ENCODE peak calls at places on chromosome 3, in ten cellular contexts. F, G, T, L, I, Y, U, B, D and C are unnamed samples.

GRCh38 chr3:28328188-28329151 is 20.1 kb upstream of the ZCWPW2 start:
- DNase-seq in F (no peak), G (peak; percentile 38), T (no peak), L (peak; percentile 58), I (peak; percentile 41), Y (no peak), U (no peak), B (no peak), D (no peak), C (no peak)

GRCh38 chr3:64445318-64446300 is 220.3 kb upstream of the PRICKLE2 start:
- DNase-seq in F (no peak), G (no peak), T (no peak), L (no peak), I (no peak), Y (no peak), U (peak; percentile 69), B (no peak), D (no peak), C (peak; percentile 86)

GRCh38 chr3:49711489-49711888 is 8.0 kb downstream of the AMIGO3 start:
- DNase-seq in F (no peak), G (no peak), T (no peak), L (no peak), I (no peak), Y (no peak), U (no peak), B (no peak), D (no peak), C (no peak)

GRCh38 chr3:48125026-48125704 is 63.1 kb downstream of the CDC25A start:
- DNase-seq in F (no peak), G (no peak), T (peak; percentile 38), L (peak; percentile 59), I (peak; percentile 73), Y (no peak), U (peak; percentile 24), B (peak; percentile 85), D (no peak), C (no peak)

GRCh38 chr3:171620825-171621434 is 160.7 kb upstream of the TNIK start:
- DNase-seq in F (no peak), G (peak; percentile 93), T (peak; percentile 25), L (peak; percentile 33), I (peak; percentile 21), Y (no peak), U (no peak), B (no peak), D (no peak), C (no peak)

GRCh38 chr3:107824822-107825371 is 265.9 kb downstream of the CD47 start:
- DNase-seq in F (no peak), G (no peak), T (no peak), L (no peak), I (no peak), Y (no peak), U (no peak), B (no peak), D (no peak), C (no peak)

GRCh38 chr3:104604326-104605010 is 762.2 kb upstream of the ALCAM start:
- DNase-seq in F (no peak), G (peak; percentile 37), T (peak; percentile 1), L (peak; percentile 62), I (peak; percentile 46), Y (no peak), U (no peak), B (no peak), D (no peak), C (no peak)

GRCh38 chr3:30273304-30274072 is 332.9 kb upstream of the TGFBR2 start:
- DNase-seq in F (no peak), G (no peak), T (no peak), L (peak; percentile 38), I (peak; percentile 27), Y (no peak), U (no peak), B (no peak), D (no peak), C (no peak)

GRCh38 chr3:181330821-181331563 is 341.5 kb upstream of the DNAJC19 start:
- DNase-seq in F (no peak), G (no peak), T (no peak), L (no peak), I (no peak), Y (no peak), U (no peak), B (no peak), D (no peak), C (no peak)

GRCh38 chr3:181330257-181330656 is 340.7 kb upstream of the DNAJC19 start:
- DNase-seq in F (no peak), G (no peak), T (no peak), L (no peak), I (no peak), Y (no peak), U (no peak), B (no peak), D (no peak), C (no peak)

GRCh38 chr3:181327349-181327748 is 337.8 kb upstream of the DNAJC19 start:
- DNase-seq in F (no peak), G (no peak), T (no peak), L (no peak), I (no peak), Y (no peak), U (no peak), B (no peak), D (no peak), C (no peak)

GRCh38 chr3:181329024-181329423 is 339.5 kb upstream of the DNAJC19 start:
- DNase-seq in F (no peak), G (peak; percentile 38), T (no peak), L (no peak), I (no peak), Y (no peak), U (no peak), B (no peak), D (no peak), C (no peak)

GRCh38 chr3:181326637-181327223 is 337.2 kb upstream of the DNAJC19 start:
- DNase-seq in F (no peak), G (peak; percentile 55), T (no peak), L (peak; percentile 46), I (peak; percentile 34), Y (no peak), U (no peak), B (no peak), D (no peak), C (no peak)
- TF ChIP-seq CTCF in F (peak; percentile 49), G (peak; percentile 80), T (no peak), L (peak; percentile 66), I (peak; percentile 68), Y (peak; percentile 61), U (peak; percentile 26), B (no peak), D (peak; percentile 65), C (peak; percentile 62)

GRCh38 chr3:183252973-183253363 is at the start of gene B3GNT5:
- DNase-seq in F (no peak), G (no peak), T (no peak), L (peak; percentile 33), I (peak; percentile 52), Y (peak; percentile 56), U (peak; percentile 79), B (peak; percentile 90), D (no peak), C (no peak)

GRCh38 chr3:183253364-183253960 is 409 bp downstream of the B3GNT5 start:
- DNase-seq in F (peak; percentile 2), G (peak; percentile 48), T (no peak), L (peak; percentile 73), I (peak; percentile 67), Y (peak; percentile 66), U (peak; percentile 77), B (peak; percentile 95), D (no peak), C (no peak)

GRCh38 chr3:183254816-183255730 is 2.0 kb downstream of the B3GNT5 start:
- DNase-seq in F (no peak), G (no peak), T (no peak), L (peak; percentile 55), I (peak; percentile 75), Y (no peak), U (no peak), B (no peak), D (no peak), C (no peak)

GRCh38 chr3:183252108-183252782 is 808 bp upstream of the B3GNT5 start:
- DNase-seq in F (no peak), G (no peak), T (no peak), L (no peak), I (peak; percentile 42), Y (no peak), U (no peak), B (no peak), D (no peak), C (no peak)

DNA sequence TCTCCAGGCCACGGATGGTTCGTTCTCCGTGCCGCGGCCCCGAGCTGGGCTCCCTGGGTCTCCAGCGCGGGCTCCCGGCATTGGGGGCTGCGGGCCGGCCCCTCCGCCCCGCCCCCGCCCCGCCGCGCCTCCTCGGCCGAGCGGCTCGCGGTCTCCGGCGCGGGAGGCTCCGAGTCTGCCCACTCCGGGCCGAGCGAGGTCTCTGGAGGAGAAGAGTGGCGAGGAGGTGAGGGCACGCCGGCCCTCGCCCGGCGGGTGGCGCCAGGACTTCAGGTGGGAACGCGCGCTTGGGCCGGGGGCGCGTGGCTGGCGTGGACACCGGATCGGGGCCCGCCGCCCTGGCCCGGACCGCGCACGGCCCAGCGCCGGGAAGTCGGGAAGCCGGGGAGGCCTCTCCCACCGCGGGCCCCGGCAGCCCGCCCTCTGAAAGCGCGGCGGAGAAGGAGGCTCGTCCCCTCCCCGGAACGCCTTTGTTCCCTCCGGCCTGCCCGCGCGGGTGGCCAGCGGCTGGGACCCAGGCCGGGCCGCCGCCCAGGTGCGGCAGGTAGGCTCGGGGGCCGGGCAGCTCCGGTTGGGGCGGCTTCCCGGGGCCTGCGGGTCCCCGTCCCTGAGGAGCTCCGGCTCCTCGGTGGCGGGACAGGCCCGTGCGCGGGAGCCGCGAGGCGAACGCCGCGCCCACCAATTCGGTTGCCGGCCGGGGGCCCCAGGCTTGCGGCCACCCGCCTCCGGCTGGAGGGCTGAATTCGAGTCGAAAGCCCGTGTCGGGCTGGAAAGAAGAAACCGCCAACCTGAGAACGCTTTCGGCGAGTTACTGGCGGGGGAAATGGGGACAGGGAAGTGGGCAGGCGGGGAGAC is 1.1 kb downstream of the B3GNT5 start:
- DNase-seq in F (no peak), G (peak; percentile 49), T (no peak), L (no peak), I (no peak), Y (peak; percentile 58), U (peak; percentile 49), B (peak; percentile 87), D (no peak), C (no peak)
- TF ChIP-seq CTCF in F (no peak), G (no peak), T (no peak), L (no peak), I (no peak), Y (peak; percentile 18), U (no peak), B (no peak), D (no peak), C (peak; percentile 37)

DNA sequence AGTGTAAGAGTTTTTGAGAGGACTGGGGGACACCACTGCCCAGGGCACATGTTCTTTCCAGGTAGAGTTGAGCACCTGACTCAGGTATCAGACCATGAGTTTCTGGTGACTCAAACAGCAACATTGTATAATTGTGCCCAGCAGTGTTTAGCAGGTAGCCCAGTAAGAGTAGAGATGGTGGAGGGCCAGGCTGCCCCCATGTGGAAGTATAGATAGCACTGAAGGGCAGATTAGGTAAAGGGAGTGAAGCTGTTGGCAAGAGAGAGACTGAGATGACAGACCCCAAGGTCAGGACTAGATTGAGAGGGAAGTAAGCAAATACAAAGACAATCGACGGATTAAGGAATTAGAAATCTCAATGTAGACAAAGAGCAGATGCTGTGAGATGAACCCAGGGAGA is 74.6 kb downstream of the TRIM42 start:
- DNase-seq in F (no peak), G (no peak), T (no peak), L (no peak), I (no peak), Y (no peak), U (no peak), B (peak; percentile 39), D (no peak), C (no peak)
- TF ChIP-seq CTCF in F (no peak), G (no peak), T (no peak), L (no peak), I (no peak), Y (no peak), U (no peak), B (no peak), D (no peak), C (no peak)

DNA sequence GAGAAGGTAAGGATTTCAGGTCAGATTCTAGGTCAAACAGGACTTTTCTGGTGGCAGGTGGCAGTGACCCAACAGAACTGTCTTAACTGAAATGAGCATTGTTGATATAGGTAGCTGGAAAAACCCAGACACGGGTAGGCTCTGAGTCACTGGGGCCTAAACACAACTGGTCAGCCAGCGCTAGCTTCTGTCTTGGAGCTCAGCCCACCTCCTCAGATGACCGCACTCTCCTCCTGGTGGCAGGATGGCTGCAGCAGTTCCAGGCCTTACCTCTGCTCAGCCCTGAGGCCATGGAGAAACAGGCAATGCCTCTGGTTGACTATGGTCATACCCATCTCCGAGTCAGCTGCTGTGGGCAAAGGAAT is 61.1 kb upstream of the GATA2 start:
- DNase-seq in F (no peak), G (no peak), T (no peak), L (peak; percentile 88), I (peak; percentile 52), Y (no peak), U (no peak), B (peak; percentile 74), D (no peak), C (no peak)
- TF ChIP-seq CTCF in F (no peak), G (no peak), T (no peak), L (peak; percentile 60), I (peak; percentile 3), Y (no peak), U (no peak), B (no peak), D (no peak), C (no peak)